ENCODE peak calls at places on chromosome 2, in seven cellular contexts. J, M, L, Z, D, T and V are unnamed samples.

GRCh38 chr2:128413718-128414341 is 95.2 kb upstream of the HS6ST1 start:
- DNase-seq in M (no peak), Z (no peak), T (no peak), L (no peak), D (no peak), J (no peak), V (no peak)

GRCh38 chr2:20444113-20444992 is 2.5 kb upstream of the RHOB start:
- DNase-seq in L (no peak), M (no peak), Z (no peak), T (peak; percentile 34), J (peak; percentile 71), D (no peak), V (no peak)

GRCh38 chr2:138752231-138752956 is 27.8 kb downstream of the NXPH2 start:
- DNase-seq in L (no peak), Z (peak; percentile 74), D (no peak), T (no peak), M (no peak), J (no peak), V (no peak)

GRCh38 chr2:176562359-176563043 is 293.3 kb downstream of the MTX2 start:
- DNase-seq in M (no peak), L (no peak), Z (peak; percentile 81), T (no peak), D (no peak), J (peak; percentile 88), V (no peak)

GRCh38 chr2:70918016-70918415 is 17.7 kb upstream of the ATP6V1B1 start:
- DNase-seq in T (no peak), Z (no peak), M (no peak), L (no peak), D (no peak), J (no peak), V (no peak)

GRCh38 chr2:61443342-61444041 is 27.4 kb downstream of the USP34 start:
- DNase-seq in T (peak; percentile 13), D (no peak), M (no peak), L (no peak), J (no peak), Z (no peak), V (no peak)

GRCh38 chr2:148167241-148167766 is 146.4 kb downstream of the MBD5 start:
- DNase-seq in M (no peak), Z (no peak), D (no peak), L (no peak), J (no peak), T (no peak), V (no peak)

GRCh38 chr2:2698182-2699116 is 367.4 kb upstream of the MYT1L start:
- DNase-seq in D (no peak), Z (peak; percentile 11), M (peak; percentile 58), T (peak; percentile 48), J (no peak), L (no peak), V (peak; percentile 26)

GRCh38 chr2:72148975-72149555 is 1.4 kb upstream of the CYP26B1 start:
- DNase-seq in L (no peak), J (peak; percentile 28), T (peak; percentile 37), D (no peak), M (peak; percentile 49), Z (peak; percentile 47), V (peak; percentile 43)

GRCh38 chr2:188369365-188369764 is 77.7 kb downstream of the GULP1 start:
- DNase-seq in Z (peak; percentile 66), D (no peak), T (peak; percentile 61), M (peak; percentile 17), J (peak; percentile 59), L (no peak), V (no peak)

GRCh38 chr2:51782874-51783765 is 751.2 kb upstream of the NRXN1 start:
- DNase-seq in Z (no peak), M (no peak), L (no peak), D (no peak), J (peak; percentile 12), T (no peak), V (no peak)

GRCh38 chr2:33616873-33617272 is 17.8 kb upstream of the FAM98A start:
- DNase-seq in J (no peak), D (no peak), M (no peak), T (no peak), Z (peak; percentile 68), L (no peak), V (no peak)

GRCh38 chr2:127763776-127764175 is 47.2 kb downstream of the WDR33 start:
- DNase-seq in M (no peak), T (no peak), Z (no peak), L (no peak), J (peak; percentile 37), D (no peak), V (no peak)

GRCh38 chr2:98759827-98760625 is 29.1 kb upstream of the MGAT4A start:
- DNase-seq in M (no peak), Z (no peak), D (no peak), J (no peak), L (no peak), T (no peak), V (no peak)

GRCh38 chr2:219675206-219675605 is 47.8 kb downstream of the SLC4A3 start:
- DNase-seq in L (no peak), J (no peak), M (no peak), Z (peak; percentile 87), T (no peak), D (no peak), V (no peak)

GRCh38 chr2:218781691-218782528 is at the start of gene CYP27A1:
- DNase-seq in D (no peak), T (peak; percentile 56), L (no peak), J (peak; percentile 23), M (peak; percentile 3), Z (peak; percentile 39), V (no peak)

GRCh38 chr2:233263045-233263570 is 11.6 kb downstream of the ATG16L1 start:
- DNase-seq in M (no peak), D (no peak), T (no peak), L (no peak), Z (no peak), J (no peak), V (no peak)

GRCh38 chr2:120856421-120856862 is 120.8 kb downstream of the GLI2 start:
- DNase-seq in J (peak; percentile 78), D (no peak), T (peak; percentile 42), Z (peak; percentile 47), M (no peak), L (no peak), V (no peak)

GRCh38 chr2:127737892-127738291 is 36.6 kb downstream of the SFT2D3 start:
- DNase-seq in D (no peak), L (no peak), Z (no peak), M (no peak), T (no peak), J (no peak), V (no peak)

GRCh38 chr2:118851650-118852049 is 4.2 kb upstream of the EN1 start:
- DNase-seq in D (no peak), M (no peak), L (no peak), Z (no peak), T (no peak), J (no peak), V (no peak)

GRCh38 chr2:111662039-111662740 is 221.8 kb downstream of the ANAPC1 start:
- DNase-seq in T (no peak), Z (peak; percentile 76), D (no peak), M (no peak), J (peak; percentile 80), L (no peak), V (no peak)

GRCh38 chr2:27667439-27667838 is 3.8 kb downstream of the SLC4A1AP start:
- DNase-seq in T (no peak), D (no peak), Z (no peak), M (no peak), J (no peak), L (no peak), V (no peak)

GRCh38 chr2:172358784-172359556 is 68.4 kb upstream of the ITGA6 start:
- DNase-seq in Z (no peak), D (no peak), M (no peak), T (no peak), J (no peak), L (no peak), V (no peak)

GRCh38 chr2:78782196-78782595 is 243.3 kb upstream of the REG3G start:
- DNase-seq in J (no peak), M (no peak), D (no peak), Z (no peak), T (no peak), L (no peak), V (no peak)